ENCODE peak calls at places on chromosomes 1 and 21, in six cellular contexts. Y is psoas muscle, D is left lung, M is HepG2, B is fibroblast of mammary gland, V is hepatocyte. E is an unnamed sample.
A peak's percentile ranks its signal among the peaks of the same experiment; 100 is the strongest.

GRCh38 chr1:186502087-186502486 is 41.2 kb upstream of the PDC start:
- DNase-seq in D (no peak), B (peak; percentile 60), M (no peak), Y (no peak), V (no peak), E (no peak)

GRCh38 chr21:26445440-26445839 is 127.6 kb downstream of the CYYR1 start:
- DNase-seq in M (no peak), V (no peak), B (peak; percentile 59), Y (no peak), D (no peak), E (no peak)

GRCh38 chr1:150441121-150441520 is 46.1 kb upstream of the TARS2 start:
- DNase-seq in B (no peak), D (no peak), V (no peak), M (no peak), Y (no peak), E (no peak)

GRCh38 chr1:203534526-203534925 is 40.6 kb downstream of the OPTC start:
- DNase-seq in V (peak; percentile 81), M (no peak), B (peak; percentile 100), Y (peak; percentile 79), D (no peak), E (no peak)

GRCh38 chr1:244163861-244164562 is 112.9 kb downstream of the ZBTB18 start:
- DNase-seq in M (no peak), B (peak; percentile 93), V (peak; percentile 73), Y (no peak), D (no peak), E (no peak)

GRCh38 chr1:15900662-15901279 is 53.3 kb downstream of the SPEN start:
- DNase-seq in B (no peak), M (no peak), V (no peak), Y (no peak), D (no peak), E (no peak)

GRCh38 chr1:155940993-155941844 is at the start of gene RXFP4:
- DNase-seq in V (no peak), Y (no peak), D (no peak), B (no peak), M (peak; percentile 50), E (no peak)

GRCh38 chr1:166307261-166308188 is 140.7 kb upstream of the FAM78B start:
- DNase-seq in Y (no peak), B (no peak), M (no peak), D (no peak), V (no peak), E (no peak)

GRCh38 chr1:206422525-206422924 is 47.8 kb upstream of the IKBKE start:
- DNase-seq in B (no peak), M (no peak), D (no peak), V (no peak), Y (no peak), E (no peak)

GRCh38 chr1:217747156-217747769 is 116.1 kb downstream of the SPATA17 start:
- DNase-seq in M (peak; percentile 13), B (peak; percentile 55), D (no peak), Y (no peak), V (peak; percentile 43), E (no peak)

GRCh38 chr1:60504206-60504868 is 430.8 kb upstream of the C1orf87 start:
- DNase-seq in B (peak; percentile 3), Y (no peak), M (no peak), V (no peak), D (no peak), E (no peak)

GRCh38 chr21:34613679-34614442 is 1.1 kb downstream of the RCAN1 start:
- DNase-seq in Y (no peak), V (peak; percentile 32), M (no peak), B (peak; percentile 31), D (no peak), E (no peak)

DNA sequence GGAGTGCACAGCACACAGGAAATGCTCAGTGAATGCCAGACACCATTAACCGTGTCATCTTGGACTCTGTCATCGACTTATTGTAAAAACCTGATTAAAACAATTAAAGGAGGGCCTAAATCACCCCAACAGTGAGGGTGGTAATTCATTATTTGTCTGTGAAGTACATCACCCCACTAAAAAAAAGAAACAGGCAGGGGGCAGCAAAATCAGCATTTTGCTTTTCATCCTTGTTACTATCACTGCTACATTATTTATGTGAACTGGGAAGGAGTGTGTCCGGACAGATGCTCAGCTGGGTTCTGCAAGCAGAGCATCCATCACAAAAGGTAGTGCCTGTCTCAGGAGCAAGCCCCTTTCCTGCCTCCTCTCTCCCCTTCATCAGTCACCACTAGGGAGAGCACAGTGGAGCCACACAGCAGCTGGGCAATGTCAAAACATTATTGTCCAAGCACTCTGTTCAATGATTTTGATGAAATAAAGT is 98.5 kb downstream of the RERE start:
- DNase-seq in M (no peak), B (no peak), V (no peak), Y (no peak), D (no peak), E (no peak)
- TF ChIP-seq CTCF in M (peak; percentile 30), B (peak; percentile 33), V (peak; percentile 25), Y (no peak), D (no peak), E (no peak)

GRCh38 chr1:47781171-47781959 is 215.8 kb downstream of the TRABD2B start:
- DNase-seq in M (no peak), D (peak; percentile 61), V (peak; percentile 15), B (no peak), Y (peak; percentile 33), E (no peak)
- TF ChIP-seq CTCF in M (peak; percentile 24), D (no peak), V (no peak), B (no peak), Y (no peak), E (no peak)

GRCh38 chr1:84771895-84772294 is 81.6 kb upstream of the SSX2IP start:
- DNase-seq in Y (no peak), V (no peak), B (no peak), M (no peak), D (no peak), E (no peak)
- TF ChIP-seq CTCF in Y (no peak), V (no peak), B (no peak), M (no peak), D (no peak), E (no peak)

GRCh38 chr1:35488346-35488745 is 68.9 kb downstream of the KIAA0319L start:
- DNase-seq in D (no peak), Y (no peak), B (no peak), M (no peak), V (no peak), E (no peak)

GRCh38 chr1:35486858-35487408 is 70.3 kb downstream of the KIAA0319L start:
- DNase-seq in V (peak; percentile 23), D (no peak), M (peak; percentile 60), Y (no peak), B (no peak), E (no peak)

GRCh38 chr1:35490250-35490649 is 67.0 kb downstream of the KIAA0319L start:
- DNase-seq in D (no peak), V (no peak), Y (no peak), M (no peak), B (no peak), E (no peak)
- TF ChIP-seq CTCF in D (no peak), V (no peak), Y (no peak), M (no peak), B (no peak), E (no peak)

DNA sequence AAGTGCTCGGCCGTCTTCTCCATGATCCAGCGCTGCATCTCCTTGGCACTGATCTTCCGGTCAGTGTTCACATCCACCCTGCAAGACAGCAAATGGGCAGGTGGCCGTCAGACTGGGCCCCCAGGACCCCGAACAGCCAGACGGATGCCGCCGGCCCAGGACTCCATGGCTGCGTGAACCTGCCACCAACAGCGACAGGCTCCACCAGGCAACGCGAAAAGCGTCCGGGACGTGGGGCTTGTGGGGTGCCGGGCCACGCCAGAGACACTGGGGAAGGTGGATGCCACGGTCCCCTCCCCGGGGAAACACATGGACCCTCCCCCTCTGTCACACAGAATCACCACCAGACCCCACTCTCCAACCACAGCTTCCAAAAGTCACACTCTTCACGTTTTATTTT is 7.9 kb downstream of the SDF4 start:
- DNase-seq in B (no peak), M (no peak), Y (no peak), D (no peak), V (no peak), E (no peak)
- TF ChIP-seq CTCF in B (no peak), M (no peak), Y (no peak), D (no peak), V (no peak), E (no peak)

DNA sequence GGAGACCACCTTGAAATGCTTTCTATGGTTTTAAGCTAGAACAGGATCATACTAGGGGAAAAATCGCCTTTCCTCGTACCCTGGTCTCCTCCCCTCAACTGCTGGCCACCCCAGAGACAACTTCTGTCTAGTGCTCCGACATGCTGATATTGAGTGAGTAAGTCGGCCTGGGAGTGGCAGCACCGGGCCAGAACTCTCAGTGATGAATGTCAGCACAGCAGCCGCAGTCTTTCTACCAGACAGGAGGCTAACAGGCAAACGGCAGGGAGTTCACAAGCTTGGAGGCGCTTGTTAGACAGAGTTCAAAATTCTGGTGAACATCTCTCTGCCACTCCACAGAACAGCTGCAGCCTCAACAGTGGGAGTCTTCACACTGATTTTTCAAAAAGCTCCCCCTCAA is 716.9 kb downstream of the ADGRL2 start:
- DNase-seq in B (peak; percentile 26), M (no peak), D (no peak), Y (peak; percentile 14), V (peak; percentile 31), E (no peak)
- TF ChIP-seq CTCF in B (no peak), M (no peak), D (no peak), Y (no peak), V (peak; percentile 19), E (no peak)

DNA sequence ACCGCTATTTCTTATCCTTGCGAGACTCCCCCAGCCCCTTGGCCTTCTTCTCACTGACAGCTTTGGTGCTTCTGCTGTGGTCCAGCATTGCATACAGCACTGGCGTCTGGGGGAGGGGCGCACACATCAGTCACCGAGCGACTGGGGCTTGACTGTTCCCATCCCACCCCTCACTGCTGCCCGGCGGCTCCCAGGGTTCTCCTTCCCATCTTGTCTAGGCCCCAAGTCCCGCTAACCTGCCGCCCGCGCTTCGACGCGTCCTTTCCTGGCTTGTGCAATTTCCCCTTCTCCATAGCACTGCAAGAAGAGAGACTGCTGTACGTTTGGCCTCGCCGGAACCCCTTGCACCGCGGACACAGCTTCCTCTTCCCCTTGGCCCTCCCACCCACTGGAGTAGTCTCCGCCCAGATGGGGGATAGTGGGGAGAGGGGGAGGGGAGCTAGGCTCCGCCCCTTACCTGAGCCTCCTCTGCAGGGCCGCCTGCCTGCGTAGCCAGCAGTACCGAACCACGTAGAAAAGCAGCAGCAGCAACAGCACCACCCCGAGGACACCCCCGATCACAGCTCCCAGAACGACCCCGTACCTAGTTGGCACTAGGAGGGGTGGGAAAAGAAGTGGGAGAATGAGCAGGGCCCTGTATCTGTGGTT is 3.8 kb downstream of the MPZ start:
- DNase-seq in Y (peak; percentile 70), M (peak; percentile 47), V (peak; percentile 91), D (peak; percentile 96), B (peak; percentile 52), E (peak; percentile 81)
- TF ChIP-seq CTCF in Y (no peak), M (peak; percentile 57), V (peak; percentile 49), D (no peak), B (peak; percentile 28), E (peak; percentile 53)

DNA sequence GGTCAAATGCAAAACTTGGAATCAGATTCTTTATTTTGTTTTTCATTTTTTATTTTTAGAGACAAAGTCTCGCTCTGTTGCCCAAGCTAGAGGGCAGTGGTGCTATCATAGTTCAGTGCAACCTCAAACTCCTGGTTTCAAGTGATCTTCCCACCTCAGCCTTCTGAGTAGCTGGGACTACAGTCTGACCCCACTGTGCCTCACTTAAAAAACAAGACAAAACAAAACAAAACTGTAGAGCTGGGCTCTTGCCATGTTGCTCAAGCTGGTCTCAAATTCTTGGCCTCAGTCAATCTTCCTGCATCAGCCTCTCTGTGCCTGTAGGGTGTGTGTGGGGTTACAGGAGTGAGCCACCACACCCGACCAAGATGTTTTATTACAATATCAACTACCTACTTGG is 396.0 kb upstream of the USP24 start:
- DNase-seq in B (peak; percentile 57), D (no peak), Y (no peak), M (no peak), V (no peak), E (no peak)
- TF ChIP-seq CTCF in B (no peak), D (no peak), Y (no peak), M (no peak), V (peak; percentile 3), E (no peak)